ENCODE peak calls at places on chromosomes 5 and 9, in four cellular contexts. I is nucleus accumbens; X is substantia nigra; E is stimulated activated CD8-positive, alpha-beta memory T cell treated with anti-CD3 and anti-CD28 coated beads, Interleukin-7, amount 100 ng/mL, for 1 hour. C is an unnamed sample.

GRCh38 chr9:23821400-23822181 is 4.4 kb downstream of the ELAVL2 start:
- DNase-seq in I (no peak), X (peak; percentile 53), E (no peak), C (no peak)

GRCh38 chr5:154648706-154649105 is 106.5 kb upstream of the LARP1 start:
- DNase-seq in I (no peak), X (no peak), E (no peak), C (no peak)

GRCh38 chr9:114911167-114911821 is 19.1 kb downstream of the TNFSF8 start:
- DNase-seq in I (no peak), X (no peak), E (no peak), C (no peak)

GRCh38 chr5:159095882-159096554 is 3.7 kb downstream of the EBF1 start:
- DNase-seq in I (no peak), X (no peak), E (no peak), C (no peak)

GRCh38 chr5:74272019-74272775 is 368.3 kb downstream of the ENC1 start:
- DNase-seq in I (no peak), X (no peak), E (no peak), C (no peak)

GRCh38 chr9:74609671-74610416 is 112.7 kb downstream of the RORB start:
- DNase-seq in I (no peak), X (no peak), E (no peak), C (no peak)

GRCh38 chr9:123217148-123217585 is 51.2 kb downstream of the STRBP start:
- DNase-seq in I (no peak), X (no peak), E (no peak), C (no peak)

GRCh38 chr5:136382791-136383190 is 17.4 kb upstream of the TRPC7 start:
- DNase-seq in I (no peak), X (no peak), E (no peak), C (no peak)

GRCh38 chr9:123642291-123643278 is 286.6 kb downstream of the CRB2 start:
- DNase-seq in I (peak; percentile 12), X (peak; percentile 38), E (no peak), C (no peak)

GRCh38 chr5:33690736-33691135 is 201.1 kb downstream of the ADAMTS12 start:
- DNase-seq in I (no peak), X (no peak), E (no peak), C (no peak)

GRCh38 chr5:17157916-17158529 is 59.4 kb upstream of the BASP1 start:
- DNase-seq in I (no peak), X (no peak), E (no peak), C (no peak)